ENCODE peak calls at places on chromosomes 1 and 21, in seven cellular contexts. O is fibroblast of mammary gland, R is progenitor cell of endocrine pancreas, F is tibial artery, P is transverse colon, V is endodermal cell, J is lower leg skin. Z is an unnamed sample.

GRCh38 chr1:201270616-201271390 is 12.5 kb upstream of the PKP1 start:
- DNase-seq in J (no peak), F (no peak), R (no peak), P (no peak), O (no peak), V (peak), Z (no peak)

GRCh38 chr1:23930861-23931471 is 17.8 kb upstream of the CNR2 start:
- DNase-seq in F (no peak), P (no peak), J (no peak), R (no peak), V (no peak), O (peak), Z (no peak)

GRCh38 chr1:9960705-9961562 is 17.7 kb downstream of the NMNAT1 start:
- DNase-seq in J (no peak), V (peak), R (no peak), P (no peak), O (peak), F (no peak), Z (peak)

GRCh38 chr1:18443573-18444520 is 36.9 kb upstream of the KLHDC7A start:
- DNase-seq in J (no peak), P (no peak), V (no peak), O (no peak), R (no peak), F (no peak), Z (no peak)

GRCh38 chr21:26909972-26910371 is 56.9 kb downstream of the ADAMTS5 start:
- DNase-seq in V (peak), J (no peak), R (no peak), F (no peak), O (peak), P (no peak), Z (no peak)

GRCh38 chr21:34844924-34845238 is 176.1 kb downstream of the CLIC6 start:
- DNase-seq in O (no peak), P (no peak), V (peak), J (no peak), F (no peak), R (no peak), Z (no peak)

GRCh38 chr1:12161662-12162458 is 4.9 kb upstream of the TNFRSF1B start:
- DNase-seq in J (peak), P (peak), V (peak), F (peak), R (no peak), O (peak), Z (peak)

GRCh38 chr21:31335957-31336738 is 7.9 kb downstream of the TIAM1 start:
- DNase-seq in R (no peak), P (no peak), V (no peak), J (no peak), F (no peak), O (peak), Z (no peak)

GRCh38 chr1:162059721-162060120 is 9.8 kb upstream of the NOS1AP start:
- DNase-seq in J (no peak), R (no peak), V (no peak), O (no peak), P (no peak), F (no peak), Z (no peak)

GRCh38 chr1:67685558-67686271 is 714 bp downstream of the GADD45A start:
- DNase-seq in P (peak), F (peak), V (peak), J (peak), R (peak), O (peak), Z (peak)

GRCh38 chr1:42971848-42972291 is 13.2 kb upstream of the SLC2A1 start:
- DNase-seq in F (no peak), O (peak), J (no peak), V (no peak), R (no peak), P (peak), Z (no peak)

GRCh38 chr1:222928212-222928611 is 113.4 kb downstream of the DISP1 start:
- DNase-seq in V (peak), F (peak), P (peak), J (peak), R (no peak), O (peak), Z (no peak)

GRCh38 chr1:153277852-153278251 is 18.4 kb downstream of the LORICRIN start:
- DNase-seq in F (no peak), V (peak), R (no peak), J (no peak), P (peak), O (no peak), Z (peak)
- TF ChIP-seq CTCF in F (no peak), V (peak), R (peak), J (no peak), P (peak), O (peak), Z (peak)

GRCh38 chr21:46210378-46211136 is 18.0 kb downstream of the LSS start:
- DNase-seq in F (peak), P (no peak), J (no peak), R (no peak), V (no peak), O (no peak), Z (peak)
- TF ChIP-seq CTCF in F (no peak), P (no peak), J (no peak), R (peak), V (peak), O (no peak), Z (no peak)

GRCh38 chr1:216310776-216311175 is 112.5 kb downstream of the USH2A start:
- DNase-seq in R (no peak), J (no peak), O (peak), V (peak), P (peak), F (no peak), Z (no peak)
- TF ChIP-seq CTCF in R (peak), J (no peak), O (peak), V (peak), P (peak), F (no peak), Z (no peak)

GRCh38 chr1:82377201-82377884 is 576.6 kb downstream of the ADGRL2 start:
- DNase-seq in R (no peak), V (no peak), J (no peak), O (no peak), F (no peak), P (no peak), Z (no peak)
- TF ChIP-seq CTCF in R (peak), V (peak), J (no peak), O (no peak), F (no peak), P (no peak), Z (no peak)

GRCh38 chr1:79259390-79260336 is 253.1 kb upstream of the ADGRL4 start:
- DNase-seq in J (no peak), O (peak), R (no peak), P (no peak), V (no peak), F (no peak), Z (no peak)
- TF ChIP-seq CTCF in J (no peak), O (peak), R (peak), P (no peak), V (peak), F (peak), Z (no peak)

GRCh38 chr1:167114725-167115124 is 20.9 kb downstream of the STYXL2 start:
- DNase-seq in F (no peak), R (no peak), O (no peak), V (no peak), P (no peak), J (no peak), Z (no peak)
- TF ChIP-seq CTCF in F (no peak), R (no peak), O (no peak), V (no peak), P (no peak), J (no peak), Z (no peak)

DNA sequence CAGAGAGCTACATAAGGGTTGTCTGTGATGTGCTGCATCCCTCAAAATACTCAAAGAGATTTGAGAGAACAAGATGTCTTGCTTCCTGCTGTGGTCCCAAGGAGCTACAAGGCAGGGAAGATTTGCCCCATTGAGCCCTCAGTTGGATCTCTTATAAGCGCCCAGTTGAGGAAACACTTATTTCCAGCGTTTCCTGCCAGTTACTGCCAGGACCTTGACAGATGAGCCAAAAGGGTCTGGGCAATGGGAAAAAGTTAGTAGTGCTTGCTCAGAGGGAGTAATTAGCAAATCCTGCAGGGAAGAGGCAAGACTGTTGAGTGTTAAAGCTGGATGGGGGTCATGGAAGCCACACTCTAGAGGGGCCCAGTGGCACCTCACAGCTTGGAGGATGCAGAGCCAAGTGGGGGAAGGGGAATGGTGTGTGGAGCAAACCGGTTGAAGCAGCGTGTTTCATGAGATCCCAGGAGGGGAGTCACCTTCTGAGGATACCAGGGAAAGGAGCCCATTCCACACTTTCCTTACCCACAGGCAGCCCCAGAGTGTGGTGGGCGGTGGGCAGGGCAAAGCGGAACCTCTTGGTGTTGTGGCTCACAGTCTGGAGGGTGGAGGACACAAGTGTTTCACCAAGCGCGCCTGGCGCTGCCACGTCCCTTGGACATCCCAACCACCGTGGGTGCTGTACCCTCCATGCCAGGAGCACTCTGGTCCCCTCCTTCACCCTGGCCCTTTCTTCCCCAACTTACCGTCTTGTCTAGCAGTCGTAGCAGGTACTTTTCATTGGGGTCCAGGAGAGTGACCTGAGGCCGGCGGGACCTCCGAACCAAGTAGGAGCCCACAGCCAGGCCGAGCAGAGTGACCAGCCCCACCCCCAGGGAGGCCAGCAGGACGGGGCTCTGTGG is 802 bp downstream of the CYB5R1 start:
- DNase-seq in F (peak), P (no peak), J (peak), O (no peak), V (no peak), R (no peak), Z (no peak)
- TF ChIP-seq CTCF in F (no peak), P (no peak), J (no peak), O (no peak), V (no peak), R (no peak), Z (no peak)

DNA sequence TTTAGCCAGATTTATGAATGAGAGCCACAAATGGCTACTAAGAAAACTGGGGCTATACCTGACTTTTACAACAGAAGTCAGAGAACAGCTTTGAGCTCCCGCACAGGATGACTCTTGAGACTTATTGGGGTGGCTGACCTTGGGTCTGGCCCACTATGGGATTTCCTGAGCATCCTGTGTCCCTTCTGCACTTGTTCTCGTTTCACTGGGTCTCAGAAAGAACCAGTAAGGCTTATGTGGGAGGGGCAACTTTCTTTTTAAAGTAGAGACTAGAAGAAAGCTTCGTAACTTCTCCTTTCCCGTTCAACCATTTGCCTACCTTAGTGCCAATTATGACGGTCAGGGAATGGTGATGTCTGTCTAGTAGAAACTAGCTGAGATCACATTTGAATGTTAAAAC is 59.5 kb upstream of the C1orf105 start:
- DNase-seq in R (no peak), P (no peak), J (no peak), F (no peak), O (no peak), V (no peak), Z (no peak)
- TF ChIP-seq CTCF in R (no peak), P (no peak), J (no peak), F (no peak), O (no peak), V (no peak), Z (no peak)

GRCh38 chr1:38403667-38404066 is 357.1 kb upstream of the POU3F1 start:
- DNase-seq in J (no peak), V (peak), F (no peak), P (no peak), O (no peak), R (no peak), Z (no peak)
- TF ChIP-seq CTCF in J (no peak), V (peak), F (no peak), P (no peak), O (no peak), R (no peak), Z (no peak)

Z was measured in activated B cell treated with CpG ODN at 0.5 μM for 24 hours.